ENCODE peak calls at places on chromosome 2, in six cellular contexts. One of them, this sample, is unnamed.

GRCh38 chr2:145186303-145186702 is 666.4 kb upstream of the ZEB2 start:
- DNase-seq in astrocyte: no peak
- DNase-seq in fibroblast of mammary gland: peak
- DNase-seq in tibial nerve: peak
- DNase-seq in upper lobe of right lung: no peak
- DNase-seq in GM23338: peak
- DNase-seq in this sample: no peak

GRCh38 chr2:239642406-239643004 is 241.7 kb upstream of the HDAC4 start:
- DNase-seq in astrocyte: no peak
- DNase-seq in fibroblast of mammary gland: no peak
- DNase-seq in tibial nerve: no peak
- DNase-seq in upper lobe of right lung: no peak
- DNase-seq in GM23338: no peak
- DNase-seq in this sample: no peak

GRCh38 chr2:240601831-240602160 is 15.3 kb downstream of the CAPN10 start:
- DNase-seq in astrocyte: no peak
- DNase-seq in fibroblast of mammary gland: no peak
- DNase-seq in tibial nerve: peak
- DNase-seq in upper lobe of right lung: peak
- DNase-seq in GM23338: no peak
- DNase-seq in this sample: no peak

GRCh38 chr2:239578381-239578780 is 177.6 kb upstream of the HDAC4 start:
- DNase-seq in astrocyte: no peak
- DNase-seq in fibroblast of mammary gland: no peak
- DNase-seq in tibial nerve: no peak
- DNase-seq in upper lobe of right lung: peak
- DNase-seq in GM23338: no peak
- DNase-seq in this sample: no peak

GRCh38 chr2:95297088-95297487 is at the start of gene KCNIP3:
- DNase-seq in astrocyte: no peak
- DNase-seq in fibroblast of mammary gland: no peak
- DNase-seq in tibial nerve: no peak
- DNase-seq in upper lobe of right lung: no peak
- DNase-seq in GM23338: peak
- DNase-seq in this sample: no peak

GRCh38 chr2:240604291-240604938 is 17.9 kb downstream of the CAPN10 start:
- DNase-seq in astrocyte: no peak
- DNase-seq in fibroblast of mammary gland: peak
- DNase-seq in tibial nerve: peak
- DNase-seq in upper lobe of right lung: peak
- DNase-seq in GM23338: peak
- DNase-seq in this sample: no peak

GRCh38 chr2:29084561-29084960 is 10.2 kb upstream of the PCARE start:
- DNase-seq in astrocyte: no peak
- DNase-seq in fibroblast of mammary gland: no peak
- DNase-seq in tibial nerve: no peak
- DNase-seq in upper lobe of right lung: no peak
- DNase-seq in GM23338: no peak
- DNase-seq in this sample: no peak

GRCh38 chr2:190280565-190281330 is 38.9 kb downstream of the HIBCH start:
- DNase-seq in astrocyte: no peak
- DNase-seq in fibroblast of mammary gland: no peak
- DNase-seq in tibial nerve: no peak
- DNase-seq in upper lobe of right lung: no peak
- DNase-seq in GM23338: no peak
- DNase-seq in this sample: no peak

GRCh38 chr2:236642584-236643291 is 73.1 kb downstream of the ACKR3 start:
- DNase-seq in astrocyte: peak
- DNase-seq in fibroblast of mammary gland: peak
- DNase-seq in tibial nerve: peak
- DNase-seq in upper lobe of right lung: peak
- DNase-seq in GM23338: peak
- DNase-seq in this sample: peak

GRCh38 chr2:109381327-109381820 is 232.4 kb downstream of the SEPTIN10 start:
- DNase-seq in astrocyte: no peak
- DNase-seq in fibroblast of mammary gland: no peak
- DNase-seq in tibial nerve: no peak
- DNase-seq in upper lobe of right lung: peak
- DNase-seq in GM23338: no peak
- DNase-seq in this sample: no peak

GRCh38 chr2:191894681-191895147 is 47.8 kb upstream of the CAVIN2 start:
- DNase-seq in astrocyte: peak
- DNase-seq in fibroblast of mammary gland: peak
- DNase-seq in tibial nerve: no peak
- DNase-seq in upper lobe of right lung: no peak
- DNase-seq in GM23338: no peak
- DNase-seq in this sample: peak

GRCh38 chr2:83786140-83786539 is 672.9 kb downstream of the SUCLG1 start:
- DNase-seq in astrocyte: no peak
- DNase-seq in fibroblast of mammary gland: no peak
- DNase-seq in tibial nerve: no peak
- DNase-seq in upper lobe of right lung: no peak
- DNase-seq in GM23338: no peak
- DNase-seq in this sample: no peak

GRCh38 chr2:151632993-151633592 is 101.2 kb downstream of the NEB start:
- DNase-seq in astrocyte: no peak
- DNase-seq in fibroblast of mammary gland: peak
- DNase-seq in tibial nerve: no peak
- DNase-seq in upper lobe of right lung: no peak
- DNase-seq in GM23338: peak
- DNase-seq in this sample: no peak
- TF ChIP-seq CTCF in astrocyte: peak
- TF ChIP-seq CTCF in fibroblast of mammary gland: peak
- TF ChIP-seq CTCF in tibial nerve: peak
- TF ChIP-seq CTCF in upper lobe of right lung: peak
- TF ChIP-seq CTCF in GM23338: no peak
- TF ChIP-seq CTCF in this sample: no peak

GRCh38 chr2:164837807-164838206 is 3.8 kb downstream of the COBLL1 start:
- DNase-seq in astrocyte: no peak
- DNase-seq in fibroblast of mammary gland: no peak
- DNase-seq in tibial nerve: no peak
- DNase-seq in upper lobe of right lung: no peak
- DNase-seq in GM23338: no peak
- DNase-seq in this sample: no peak

GRCh38 chr2:164841719-164842623 is at the start of gene COBLL1:
- DNase-seq in astrocyte: peak
- DNase-seq in fibroblast of mammary gland: peak
- DNase-seq in tibial nerve: peak
- DNase-seq in upper lobe of right lung: peak
- DNase-seq in GM23338: peak
- DNase-seq in this sample: no peak

GRCh38 chr2:164840930-164841718 is 499 bp downstream of the COBLL1 start:
- DNase-seq in astrocyte: peak
- DNase-seq in fibroblast of mammary gland: peak
- DNase-seq in tibial nerve: peak
- DNase-seq in upper lobe of right lung: peak
- DNase-seq in GM23338: peak
- DNase-seq in this sample: no peak

GRCh38 chr2:164840458-164840929 is 1.1 kb downstream of the COBLL1 start:
- DNase-seq in astrocyte: no peak
- DNase-seq in fibroblast of mammary gland: no peak
- DNase-seq in tibial nerve: peak
- DNase-seq in upper lobe of right lung: peak
- DNase-seq in GM23338: peak
- DNase-seq in this sample: no peak

GRCh38 chr2:164839914-164840457 is 1.6 kb downstream of the COBLL1 start:
- DNase-seq in astrocyte: peak
- DNase-seq in fibroblast of mammary gland: peak
- DNase-seq in tibial nerve: no peak
- DNase-seq in upper lobe of right lung: no peak
- DNase-seq in GM23338: no peak
- DNase-seq in this sample: no peak
- H3K4me3 ChIP-seq in astrocyte: peak
- H3K4me3 ChIP-seq in fibroblast of mammary gland: no peak
- H3K4me3 ChIP-seq in tibial nerve: peak
- H3K4me3 ChIP-seq in upper lobe of right lung: peak
- H3K4me3 ChIP-seq in GM23338: peak
- H3K4me3 ChIP-seq in this sample: peak

GRCh38 chr2:230974096-230974913 is 21.6 kb upstream of the SPATA3 start:
- DNase-seq in astrocyte: peak
- DNase-seq in fibroblast of mammary gland: peak
- DNase-seq in tibial nerve: no peak
- DNase-seq in upper lobe of right lung: no peak
- DNase-seq in GM23338: no peak
- DNase-seq in this sample: peak
- TF ChIP-seq CTCF in astrocyte: no peak
- TF ChIP-seq CTCF in fibroblast of mammary gland: no peak
- TF ChIP-seq CTCF in tibial nerve: no peak
- TF ChIP-seq CTCF in upper lobe of right lung: no peak
- TF ChIP-seq CTCF in GM23338: no peak
- TF ChIP-seq CTCF in this sample: no peak

DNA sequence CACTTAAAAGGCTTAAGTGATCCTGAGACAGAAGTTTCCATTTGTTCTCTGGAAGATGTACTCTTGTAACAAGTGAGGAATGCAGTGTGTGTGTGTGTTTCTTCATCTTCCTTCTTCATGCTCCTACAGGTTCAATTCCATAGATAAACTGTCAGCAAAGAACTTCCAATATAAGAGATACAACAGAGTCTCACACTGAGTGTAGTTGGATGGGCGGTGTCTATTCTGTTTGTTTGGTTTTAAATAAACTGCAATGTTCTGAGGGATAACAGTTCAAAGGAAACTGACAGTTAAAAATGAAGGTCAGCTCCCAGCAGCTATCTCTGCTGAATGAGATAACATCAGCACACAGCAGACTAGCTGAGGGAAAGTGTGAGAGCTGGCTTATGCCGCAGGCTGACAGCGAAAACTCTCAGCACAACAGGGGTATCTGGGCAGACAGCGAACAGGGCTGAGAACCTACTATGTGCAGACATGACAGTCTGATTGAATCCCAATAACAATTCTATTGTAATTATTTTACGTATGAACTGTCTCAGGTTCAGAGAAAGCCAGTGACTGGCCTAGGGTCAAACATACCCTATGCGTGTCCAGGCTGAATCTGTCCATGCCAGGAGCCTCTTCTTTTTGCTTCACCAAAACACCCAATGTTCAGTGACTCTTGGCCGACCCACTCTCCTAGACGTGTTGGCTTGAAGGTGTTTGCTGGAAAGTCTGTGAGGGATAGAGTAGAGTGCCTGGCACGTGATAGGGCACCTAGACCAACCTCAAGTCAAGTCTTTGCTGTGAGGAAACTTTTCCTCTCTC is 201.9 kb upstream of the TRIB2 start:
- DNase-seq in astrocyte: no peak
- DNase-seq in fibroblast of mammary gland: no peak
- DNase-seq in tibial nerve: no peak
- DNase-seq in upper lobe of right lung: no peak
- DNase-seq in GM23338: no peak
- DNase-seq in this sample: no peak
- H3K4me3 ChIP-seq in astrocyte: no peak
- H3K4me3 ChIP-seq in fibroblast of mammary gland: no peak
- H3K4me3 ChIP-seq in tibial nerve: no peak
- H3K4me3 ChIP-seq in upper lobe of right lung: no peak
- H3K4me3 ChIP-seq in GM23338: no peak
- H3K4me3 ChIP-seq in this sample: no peak

GRCh38 chr2:172996387-172996961 is 79.2 kb upstream of the MAP3K20 start:
- DNase-seq in astrocyte: no peak
- DNase-seq in fibroblast of mammary gland: peak
- DNase-seq in tibial nerve: no peak
- DNase-seq in upper lobe of right lung: no peak
- DNase-seq in GM23338: no peak
- DNase-seq in this sample: no peak

GRCh38 chr2:172998547-172998946 is 77.1 kb upstream of the MAP3K20 start:
- DNase-seq in astrocyte: no peak
- DNase-seq in fibroblast of mammary gland: no peak
- DNase-seq in tibial nerve: no peak
- DNase-seq in upper lobe of right lung: no peak
- DNase-seq in GM23338: no peak
- DNase-seq in this sample: no peak

GRCh38 chr2:172997031-172997430 is 78.6 kb upstream of the MAP3K20 start:
- DNase-seq in astrocyte: no peak
- DNase-seq in fibroblast of mammary gland: peak
- DNase-seq in tibial nerve: no peak
- DNase-seq in upper lobe of right lung: no peak
- DNase-seq in GM23338: no peak
- DNase-seq in this sample: no peak

GRCh38 chr2:172993924-172994717 is 81.5 kb upstream of the MAP3K20 start:
- DNase-seq in astrocyte: no peak
- DNase-seq in fibroblast of mammary gland: no peak
- DNase-seq in tibial nerve: no peak
- DNase-seq in upper lobe of right lung: no peak
- DNase-seq in GM23338: no peak
- DNase-seq in this sample: no peak

DNA sequence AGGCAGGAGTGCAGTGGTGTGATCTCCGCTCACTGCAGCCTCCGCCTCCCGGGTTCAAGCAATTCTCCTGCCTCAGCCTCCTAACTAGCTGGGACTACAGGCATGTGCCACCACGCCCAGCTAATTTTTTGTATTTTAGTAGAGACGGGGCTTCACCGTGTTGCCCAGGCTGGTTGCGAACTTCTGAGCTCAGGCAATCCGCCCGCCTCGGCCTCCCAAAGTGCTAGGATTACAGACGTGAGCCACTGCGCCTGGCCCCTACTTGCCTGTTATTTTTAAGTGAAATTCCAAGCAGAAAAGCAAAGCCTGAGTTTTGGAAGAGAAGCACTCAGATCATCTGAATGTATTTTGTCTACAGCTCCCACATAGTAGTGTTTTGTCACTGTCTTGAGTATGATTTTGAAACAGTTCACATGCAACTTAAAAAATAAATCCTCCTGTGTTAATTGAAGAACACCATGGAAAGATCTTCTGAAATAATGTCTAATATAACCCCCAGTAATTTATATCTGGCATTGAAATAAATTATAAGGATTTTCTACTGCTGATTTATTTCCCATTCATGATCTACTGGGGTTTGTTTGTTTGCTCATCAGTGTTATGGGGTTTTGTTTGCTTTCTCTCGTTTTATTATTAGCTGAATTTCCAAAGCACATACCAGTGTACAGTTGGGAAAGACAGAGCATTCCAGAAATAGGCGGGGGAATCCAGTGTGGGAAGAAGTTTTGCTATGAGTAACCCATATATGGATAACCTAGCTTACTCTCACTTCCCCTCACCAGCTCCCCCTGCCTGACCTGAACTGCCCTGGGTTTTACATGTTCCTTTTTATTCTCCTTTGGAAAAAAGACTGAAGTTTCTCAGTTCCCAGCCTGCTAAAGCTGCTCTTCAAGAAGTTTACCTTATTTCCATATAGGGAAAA is 80.1 kb upstream of the MAP3K20 start:
- DNase-seq in astrocyte: peak
- DNase-seq in fibroblast of mammary gland: peak
- DNase-seq in tibial nerve: no peak
- DNase-seq in upper lobe of right lung: no peak
- DNase-seq in GM23338: peak
- DNase-seq in this sample: peak
- TF ChIP-seq CTCF in astrocyte: no peak
- TF ChIP-seq CTCF in fibroblast of mammary gland: peak
- TF ChIP-seq CTCF in tibial nerve: no peak
- TF ChIP-seq CTCF in upper lobe of right lung: peak
- TF ChIP-seq CTCF in GM23338: peak
- TF ChIP-seq CTCF in this sample: peak

GRCh38 chr2:112607680-112608438 is 23.4 kb downstream of the CHCHD5 start:
- DNase-seq in astrocyte: no peak
- DNase-seq in fibroblast of mammary gland: no peak
- DNase-seq in tibial nerve: no peak
- DNase-seq in upper lobe of right lung: peak
- DNase-seq in GM23338: no peak
- DNase-seq in this sample: no peak
- H3K4me3 ChIP-seq in astrocyte: no peak
- H3K4me3 ChIP-seq in fibroblast of mammary gland: no peak
- H3K4me3 ChIP-seq in tibial nerve: no peak
- H3K4me3 ChIP-seq in upper lobe of right lung: no peak
- H3K4me3 ChIP-seq in GM23338: no peak
- H3K4me3 ChIP-seq in this sample: no peak